ENCODE peak calls at places on chromosomes 7 and 10, in four cellular contexts. Q, F, B and M are unnamed samples.

GRCh38 chr7:22726345-22726848 is 603 bp upstream of the IL6 start:
- DNase-seq in Q (peak; percentile 16), F (no peak), B (peak; percentile 54), M (peak; percentile 80)

GRCh38 chr7:126605553-126605952 is 647.2 kb downstream of the GRM8 start:
- DNase-seq in Q (peak; percentile 43), F (no peak), B (no peak), M (no peak)

GRCh38 chr7:6641305-6642035 is 4.4 kb downstream of the ZNF316 start:
- DNase-seq in Q (no peak), F (no peak), B (no peak), M (peak; percentile 48)

GRCh38 chr7:2275101-2275500 is 33.1 kb downstream of the NUDT1 start:
- DNase-seq in Q (no peak), F (no peak), B (no peak), M (no peak)

GRCh38 chr7:134388336-134389019 is 70.4 kb downstream of the AKR1B1 start:
- DNase-seq in Q (no peak), F (no peak), B (no peak), M (no peak)

GRCh38 chr10:5165738-5166137 is 19.2 kb downstream of the AKR1C8 start:
- DNase-seq in Q (no peak), F (no peak), B (no peak), M (no peak)

GRCh38 chr10:48938281-48938680 is 1.4 kb downstream of the LRRC18 start:
- DNase-seq in Q (no peak), F (no peak), B (no peak), M (no peak)

GRCh38 chr7:44969049-44969700 is 9.6 kb downstream of the MYO1G start:
- DNase-seq in Q (no peak), F (no peak), B (no peak), M (no peak)